ENCODE peak calls at places on chromosomes 4 and X, in five cellular contexts. One of them, this sample, is unnamed. For H3K4me1, the result is how much of the 10 kb centered on the place peaks cover.

GRCh38 chrX:137896123-137896522 is 330.2 kb downstream of the ZIC3 start:
- DNase-seq in hepatocyte: no peak
- DNase-seq in right cardiac atrium: no peak
- DNase-seq in left ventricle myocardium inferior: no peak
- DNase-seq in BE2C: no peak
- DNase-seq in this sample: no peak

GRCh38 chrX:25013593-25014365 is 2.0 kb downstream of the ARX start:
- DNase-seq in hepatocyte: peak
- DNase-seq in right cardiac atrium: no peak
- DNase-seq in left ventricle myocardium inferior: no peak
- DNase-seq in BE2C: no peak
- DNase-seq in this sample: no peak

GRCh38 chrX:154735695-154736393 is 15.0 kb downstream of the GAB3 start:
- DNase-seq in hepatocyte: peak
- DNase-seq in right cardiac atrium: peak
- DNase-seq in left ventricle myocardium inferior: peak
- DNase-seq in BE2C: no peak
- DNase-seq in this sample: no peak

GRCh38 chr4:150237110-150237852 is 159.0 kb downstream of the DCLK2 start:
- DNase-seq in hepatocyte: peak
- DNase-seq in right cardiac atrium: no peak
- DNase-seq in left ventricle myocardium inferior: no peak
- DNase-seq in BE2C: no peak
- DNase-seq in this sample: no peak

GRCh38 chr4:8315343-8316250 is 46.0 kb downstream of the HTRA3 start:
- DNase-seq in hepatocyte: peak
- DNase-seq in right cardiac atrium: no peak
- DNase-seq in left ventricle myocardium inferior: peak
- DNase-seq in BE2C: peak
- DNase-seq in this sample: peak

GRCh38 chr4:149264093-149264733 is 551.4 kb downstream of the IQCM start:
- DNase-seq in hepatocyte: peak
- DNase-seq in right cardiac atrium: no peak
- DNase-seq in left ventricle myocardium inferior: no peak
- DNase-seq in BE2C: peak
- DNase-seq in this sample: no peak

GRCh38 chr4:151098191-151098590 is 1.2 kb upstream of the RPS3A start:
- DNase-seq in hepatocyte: no peak
- DNase-seq in right cardiac atrium: peak
- DNase-seq in left ventricle myocardium inferior: no peak
- DNase-seq in BE2C: no peak
- DNase-seq in this sample: no peak

GRCh38 chrX:68914337-68914989 is 85.6 kb downstream of the EFNB1 start:
- DNase-seq in hepatocyte: no peak
- DNase-seq in right cardiac atrium: no peak
- DNase-seq in left ventricle myocardium inferior: no peak
- DNase-seq in BE2C: no peak
- DNase-seq in this sample: no peak

GRCh38 chr4:124276461-124276860 is 436.1 kb downstream of the ANKRD50 start:
- DNase-seq in hepatocyte: no peak
- DNase-seq in right cardiac atrium: no peak
- DNase-seq in left ventricle myocardium inferior: no peak
- DNase-seq in BE2C: no peak
- DNase-seq in this sample: no peak

GRCh38 chrX:119672252-119672825 is 20.6 kb downstream of the SEPTIN6 start:
- DNase-seq in hepatocyte: no peak
- DNase-seq in right cardiac atrium: no peak
- DNase-seq in left ventricle myocardium inferior: no peak
- DNase-seq in BE2C: peak
- DNase-seq in this sample: no peak

GRCh38 chrX:119676949-119677653 is 15.9 kb downstream of the SEPTIN6 start:
- DNase-seq in hepatocyte: no peak
- DNase-seq in right cardiac atrium: peak
- DNase-seq in left ventricle myocardium inferior: no peak
- DNase-seq in BE2C: no peak
- DNase-seq in this sample: no peak

GRCh38 chrX:119677654-119677981 is 15.3 kb downstream of the SEPTIN6 start:
- DNase-seq in hepatocyte: no peak
- DNase-seq in right cardiac atrium: no peak
- DNase-seq in left ventricle myocardium inferior: no peak
- DNase-seq in BE2C: no peak
- DNase-seq in this sample: no peak

GRCh38 chrX:119669424-119670037 is 23.4 kb downstream of the SEPTIN6 start:
- DNase-seq in hepatocyte: peak
- DNase-seq in right cardiac atrium: peak
- DNase-seq in left ventricle myocardium inferior: no peak
- DNase-seq in BE2C: peak
- DNase-seq in this sample: no peak

GRCh38 chrX:119673336-119673735 is 19.6 kb downstream of the SEPTIN6 start:
- DNase-seq in hepatocyte: no peak
- DNase-seq in right cardiac atrium: no peak
- DNase-seq in left ventricle myocardium inferior: no peak
- DNase-seq in BE2C: no peak
- DNase-seq in this sample: no peak
- H3K4me1 ChIP-seq in hepatocyte: under half
- H3K4me1 ChIP-seq in right cardiac atrium: under half
- H3K4me1 ChIP-seq in left ventricle myocardium inferior: under half
- H3K4me1 ChIP-seq in BE2C: under half
- H3K4me1 ChIP-seq in this sample: under half

GRCh38 chrX:317424-318067 is 1.1 kb downstream of the GTPBP6 start:
- DNase-seq in hepatocyte: no peak
- DNase-seq in right cardiac atrium: no peak
- DNase-seq in left ventricle myocardium inferior: no peak
- DNase-seq in BE2C: no peak
- DNase-seq in this sample: no peak

GRCh38 chrX:319579-320125 is 1.1 kb upstream of the GTPBP6 start:
- DNase-seq in hepatocyte: no peak
- DNase-seq in right cardiac atrium: peak
- DNase-seq in left ventricle myocardium inferior: peak
- DNase-seq in BE2C: no peak
- DNase-seq in this sample: no peak

GRCh38 chrX:320126-320783 is 1.7 kb upstream of the GTPBP6 start:
- DNase-seq in hepatocyte: no peak
- DNase-seq in right cardiac atrium: peak
- DNase-seq in left ventricle myocardium inferior: peak
- DNase-seq in BE2C: no peak
- DNase-seq in this sample: no peak

GRCh38 chrX:318068-318738 is 393 bp downstream of the GTPBP6 start:
- DNase-seq in hepatocyte: peak
- DNase-seq in right cardiac atrium: peak
- DNase-seq in left ventricle myocardium inferior: peak
- DNase-seq in BE2C: peak
- DNase-seq in this sample: peak

GRCh38 chrX:318739-319578 is at the start of gene GTPBP6:
- DNase-seq in hepatocyte: peak
- DNase-seq in right cardiac atrium: peak
- DNase-seq in left ventricle myocardium inferior: peak
- DNase-seq in BE2C: peak
- DNase-seq in this sample: peak
- H3K4me3 ChIP-seq in hepatocyte: peak
- H3K4me3 ChIP-seq in right cardiac atrium: peak
- H3K4me3 ChIP-seq in left ventricle myocardium inferior: peak
- H3K4me3 ChIP-seq in BE2C: peak
- H3K4me3 ChIP-seq in this sample: peak

DNA sequence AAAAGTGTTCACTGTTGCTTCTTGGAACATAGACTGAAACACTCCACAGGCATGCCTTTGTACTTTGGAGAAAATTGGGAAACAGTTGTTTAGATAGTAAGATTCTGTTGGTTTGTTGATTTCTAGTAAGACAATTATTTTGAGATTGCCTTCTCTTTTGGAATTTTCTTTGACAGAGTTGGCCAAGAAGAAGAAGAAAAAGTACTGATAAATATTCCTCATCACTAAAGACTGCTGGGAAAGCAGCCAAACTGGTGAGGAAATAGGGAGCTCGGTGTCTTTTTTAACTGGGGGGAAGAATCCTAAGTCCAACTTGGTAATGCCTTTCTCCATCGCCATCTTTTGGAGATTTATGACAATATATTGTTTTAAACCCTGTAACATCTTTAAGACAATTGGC is 370.7 kb downstream of the GPAT3 start:
- DNase-seq in hepatocyte: no peak
- DNase-seq in right cardiac atrium: no peak
- DNase-seq in left ventricle myocardium inferior: no peak
- DNase-seq in BE2C: no peak
- DNase-seq in this sample: no peak
- H3K4me1 ChIP-seq in hepatocyte: under half
- H3K4me1 ChIP-seq in right cardiac atrium: under half
- H3K4me1 ChIP-seq in left ventricle myocardium inferior: under half
- H3K4me1 ChIP-seq in BE2C: under half
- H3K4me1 ChIP-seq in this sample: under half

DNA sequence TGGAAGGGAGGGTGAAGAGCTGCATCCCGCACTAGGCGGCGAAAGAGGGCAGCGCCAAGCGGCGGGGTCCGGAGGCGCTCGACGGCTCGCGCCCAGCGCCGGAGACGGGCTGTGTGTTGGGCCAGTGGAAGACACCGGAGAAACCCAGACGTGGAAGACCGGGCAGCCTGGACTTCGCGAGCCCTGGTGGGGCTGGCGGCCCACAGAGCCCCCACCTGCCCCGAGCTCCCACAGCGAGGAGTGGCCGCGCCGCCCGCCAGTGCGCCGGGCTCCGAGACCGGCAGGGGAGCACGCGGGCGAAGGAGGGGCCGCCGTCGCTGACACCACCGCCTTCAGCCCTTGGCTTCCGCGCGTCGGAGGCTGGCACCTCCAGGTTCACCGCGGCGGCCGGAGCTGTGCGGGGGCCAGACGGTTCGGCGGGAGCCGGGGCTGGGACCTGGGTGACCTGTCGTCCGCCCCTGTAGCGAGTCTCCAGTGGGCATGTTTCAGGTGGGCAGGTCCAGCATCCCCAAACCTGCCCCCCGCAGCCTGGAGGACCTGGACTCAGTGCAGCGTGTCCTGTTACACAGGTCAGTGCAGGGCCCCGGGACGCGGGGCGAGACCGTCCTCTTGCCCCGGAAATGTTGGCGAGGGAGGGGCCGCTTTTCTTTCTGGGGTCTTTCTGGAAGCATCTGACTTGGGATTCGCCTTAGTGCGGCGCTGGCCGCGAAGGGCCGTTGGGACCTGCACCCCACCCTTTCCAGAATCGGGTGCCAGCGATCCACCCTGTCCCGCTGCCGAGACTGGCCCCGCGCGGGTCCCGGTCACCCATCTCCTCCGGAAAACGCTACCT is 9.6 kb upstream of the INTU start:
- DNase-seq in hepatocyte: peak
- DNase-seq in right cardiac atrium: peak
- DNase-seq in left ventricle myocardium inferior: peak
- DNase-seq in BE2C: peak
- DNase-seq in this sample: no peak
- H3K4me3 ChIP-seq in hepatocyte: peak
- H3K4me3 ChIP-seq in right cardiac atrium: peak
- H3K4me3 ChIP-seq in left ventricle myocardium inferior: peak
- H3K4me3 ChIP-seq in BE2C: peak
- H3K4me3 ChIP-seq in this sample: peak

GRCh38 chr4:48189731-48190130 is 55.7 kb upstream of the TXK start:
- DNase-seq in hepatocyte: no peak
- DNase-seq in right cardiac atrium: no peak
- DNase-seq in left ventricle myocardium inferior: no peak
- DNase-seq in BE2C: no peak
- DNase-seq in this sample: no peak
- H3K4me1 ChIP-seq in hepatocyte: under half
- H3K4me1 ChIP-seq in right cardiac atrium: under half
- H3K4me1 ChIP-seq in left ventricle myocardium inferior: under half
- H3K4me1 ChIP-seq in BE2C: under half
- H3K4me1 ChIP-seq in this sample: under half

DNA sequence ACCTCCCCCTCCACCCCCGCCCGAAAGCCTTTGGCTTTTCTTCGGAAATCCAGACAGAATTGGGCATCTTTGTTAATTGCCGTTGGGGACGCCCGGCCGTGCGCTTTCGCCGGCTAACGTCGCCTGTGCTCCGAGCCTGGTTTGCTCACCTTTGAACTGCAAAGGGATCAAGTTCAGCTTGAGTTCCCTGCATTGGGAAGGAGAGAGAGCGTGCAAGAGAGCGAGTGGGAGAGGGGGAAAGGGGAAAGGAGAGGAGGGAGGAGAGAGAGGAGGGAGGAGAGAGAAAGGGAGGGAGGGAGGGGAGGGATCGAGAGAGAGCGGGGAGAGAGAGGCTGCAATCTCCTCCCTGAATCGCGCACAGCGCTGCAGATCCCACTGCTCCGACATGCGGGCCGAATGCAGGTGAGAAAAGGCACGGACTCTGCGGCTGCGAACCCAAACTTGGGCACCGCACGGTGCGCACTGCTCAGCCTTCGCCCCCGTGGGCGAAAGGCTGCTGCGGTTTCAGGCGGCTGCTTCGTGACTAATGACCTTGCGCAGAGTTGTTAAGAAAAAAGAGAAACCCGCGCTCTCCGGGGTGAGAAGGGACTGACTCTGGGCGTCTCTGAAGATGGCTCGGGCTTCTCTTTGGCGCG is at the start of gene PCDH7:
- DNase-seq in hepatocyte: peak
- DNase-seq in right cardiac atrium: peak
- DNase-seq in left ventricle myocardium inferior: peak
- DNase-seq in BE2C: no peak
- DNase-seq in this sample: no peak
- H3K4me3 ChIP-seq in hepatocyte: peak
- H3K4me3 ChIP-seq in right cardiac atrium: peak
- H3K4me3 ChIP-seq in left ventricle myocardium inferior: peak
- H3K4me3 ChIP-seq in BE2C: peak
- H3K4me3 ChIP-seq in this sample: peak

GRCh38 chrX:19814778-19815177 is 72.6 kb downstream of the SH3KBP1 start:
- DNase-seq in hepatocyte: no peak
- DNase-seq in right cardiac atrium: no peak
- DNase-seq in left ventricle myocardium inferior: no peak
- DNase-seq in BE2C: no peak
- DNase-seq in this sample: no peak

GRCh38 chrX:19810809-19811208 is 76.6 kb downstream of the SH3KBP1 start:
- DNase-seq in hepatocyte: no peak
- DNase-seq in right cardiac atrium: no peak
- DNase-seq in left ventricle myocardium inferior: no peak
- DNase-seq in BE2C: no peak
- DNase-seq in this sample: no peak

GRCh38 chrX:19811807-19812604 is 75.4 kb downstream of the SH3KBP1 start:
- DNase-seq in hepatocyte: no peak
- DNase-seq in right cardiac atrium: no peak
- DNase-seq in left ventricle myocardium inferior: no peak
- DNase-seq in BE2C: no peak
- DNase-seq in this sample: no peak

GRCh38 chrX:19810370-19810769 is 77.0 kb downstream of the SH3KBP1 start:
- DNase-seq in hepatocyte: no peak
- DNase-seq in right cardiac atrium: no peak
- DNase-seq in left ventricle myocardium inferior: no peak
- DNase-seq in BE2C: no peak
- DNase-seq in this sample: no peak

DNA sequence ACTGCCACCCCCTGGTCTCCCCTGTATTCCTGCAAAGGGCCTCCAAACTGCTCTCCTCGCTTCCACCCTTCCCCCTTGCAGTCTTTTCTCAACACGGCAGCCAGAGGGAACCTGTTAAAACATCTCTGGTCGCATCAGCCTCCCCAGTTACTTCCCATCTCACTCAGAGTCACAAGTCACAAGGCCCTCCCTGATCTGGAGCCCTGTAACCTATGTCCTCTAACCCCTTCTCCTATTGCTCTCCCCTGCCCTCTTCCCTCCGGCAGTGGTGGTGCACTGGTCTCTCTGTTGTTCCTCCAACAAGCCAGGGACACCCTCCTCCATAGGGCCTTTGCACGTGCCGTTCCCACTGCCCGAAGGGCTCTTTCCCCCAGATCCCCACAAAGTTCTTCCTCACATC is 73.2 kb downstream of the SH3KBP1 start:
- DNase-seq in hepatocyte: no peak
- DNase-seq in right cardiac atrium: no peak
- DNase-seq in left ventricle myocardium inferior: no peak
- DNase-seq in BE2C: no peak
- DNase-seq in this sample: no peak
- H3K4me1 ChIP-seq in hepatocyte: under half
- H3K4me1 ChIP-seq in right cardiac atrium: under half
- H3K4me1 ChIP-seq in left ventricle myocardium inferior: under half
- H3K4me1 ChIP-seq in BE2C: under half
- H3K4me1 ChIP-seq in this sample: under half